ENCODE peak calls at places on chromosomes 16 and 17, in eight cellular contexts. E, F, B, X, D, Z, Q and S are unnamed samples.

GRCh38 chr17:7511108-7511507 is 26.9 kb downstream of the POLR2A start:
- DNase-seq in E (no peak), F (no peak), B (no peak), X (no peak), D (no peak), Z (no peak), Q (no peak), S (no peak)

GRCh38 chr17:75632863-75633483 is at the start of gene SMIM5:
- DNase-seq in E (peak; percentile 93), F (peak; percentile 63), B (peak; percentile 36), X (peak; percentile 91), D (peak; percentile 90), Z (peak; percentile 85), Q (peak; percentile 86), S (peak; percentile 94)

GRCh38 chr16:57470683-57471082 is 8.2 kb downstream of the POLR2C start:
- DNase-seq in E (no peak), F (no peak), B (no peak), X (no peak), D (peak; percentile 62), Z (no peak), Q (peak; percentile 76), S (no peak)

GRCh38 chr17:67376509-67376891 is 581 bp upstream of the PITPNC1 start:
- DNase-seq in E (no peak), F (no peak), B (peak; percentile 37), X (peak; percentile 89), D (peak; percentile 36), Z (no peak), Q (no peak), S (no peak)

GRCh38 chr17:67273900-67274299 is 28.9 kb upstream of the HELZ start:
- DNase-seq in E (no peak), F (no peak), B (no peak), X (no peak), D (no peak), Z (no peak), Q (no peak), S (no peak)

GRCh38 chr17:48389903-48390302 is 40.1 kb downstream of the SKAP1 start:
- DNase-seq in E (no peak), F (no peak), B (no peak), X (no peak), D (no peak), Z (no peak), Q (no peak), S (no peak)

GRCh38 chr17:74214642-74215331 is 1.4 kb downstream of the TTYH2 start:
- DNase-seq in E (no peak), F (no peak), B (no peak), X (no peak), D (no peak), Z (no peak), Q (peak; percentile 54), S (no peak)

GRCh38 chr17:52470553-52470952 is 312.0 kb upstream of the CA10 start:
- DNase-seq in E (no peak), F (no peak), B (no peak), X (no peak), D (no peak), Z (no peak), Q (no peak), S (no peak)

GRCh38 chr16:6918661-6919060 is 414.0 kb upstream of the RBFOX1 start:
- DNase-seq in E (no peak), F (no peak), B (no peak), X (no peak), D (no peak), Z (no peak), Q (no peak), S (no peak)

GRCh38 chr16:3645504-3646347 is 8.8 kb upstream of the DNASE1 start:
- DNase-seq in E (peak; percentile 16), F (no peak), B (no peak), X (peak; percentile 17), D (no peak), Z (no peak), Q (no peak), S (no peak)

GRCh38 chr16:69424935-69425784 is 741 bp downstream of the CYB5B start:
- DNase-seq in E (no peak), F (no peak), B (no peak), X (no peak), D (no peak), Z (no peak), Q (no peak), S (no peak)

GRCh38 chr17:12522336-12522735 is 143.4 kb upstream of the MYOCD start:
- DNase-seq in E (no peak), F (no peak), B (no peak), X (no peak), D (no peak), Z (no peak), Q (no peak), S (no peak)

GRCh38 chr17:1636732-1637285 is 8.2 kb upstream of the SLC43A2 start:
- DNase-seq in E (no peak), F (no peak), B (no peak), X (no peak), D (no peak), Z (no peak), Q (no peak), S (no peak)

GRCh38 chr16:84048306-84048705 is 5.7 kb upstream of the SLC38A8 start:
- DNase-seq in E (no peak), F (no peak), B (no peak), X (no peak), D (no peak), Z (peak; percentile 40), Q (no peak), S (no peak)

GRCh38 chr16:48235556-48236136 is 8.5 kb upstream of the LONP2 start:
- DNase-seq in E (no peak), F (no peak), B (no peak), X (no peak), D (peak; percentile 36), Z (no peak), Q (no peak), S (no peak)

GRCh38 chr16:66510298-66510697 is 39.6 kb downstream of the TK2 start:
- DNase-seq in E (no peak), F (no peak), B (no peak), X (no peak), D (no peak), Z (no peak), Q (no peak), S (no peak)

GRCh38 chr17:57493171-57493570 is 236.8 kb downstream of the MSI2 start:
- DNase-seq in E (peak; percentile 41), F (no peak), B (no peak), X (no peak), D (no peak), Z (no peak), Q (no peak), S (no peak)

GRCh38 chr17:50266384-50267073 is 7.7 kb upstream of the TMEM92 start:
- DNase-seq in E (no peak), F (peak; percentile 60), B (no peak), X (peak; percentile 86), D (peak; percentile 89), Z (peak; percentile 33), Q (no peak), S (no peak)
- TF ChIP-seq CTCF in E (no peak), F (peak; percentile 26), B (peak; percentile 34), X (peak; percentile 35), D (peak; percentile 35), Z (no peak), Q (no peak), S (no peak)

DNA sequence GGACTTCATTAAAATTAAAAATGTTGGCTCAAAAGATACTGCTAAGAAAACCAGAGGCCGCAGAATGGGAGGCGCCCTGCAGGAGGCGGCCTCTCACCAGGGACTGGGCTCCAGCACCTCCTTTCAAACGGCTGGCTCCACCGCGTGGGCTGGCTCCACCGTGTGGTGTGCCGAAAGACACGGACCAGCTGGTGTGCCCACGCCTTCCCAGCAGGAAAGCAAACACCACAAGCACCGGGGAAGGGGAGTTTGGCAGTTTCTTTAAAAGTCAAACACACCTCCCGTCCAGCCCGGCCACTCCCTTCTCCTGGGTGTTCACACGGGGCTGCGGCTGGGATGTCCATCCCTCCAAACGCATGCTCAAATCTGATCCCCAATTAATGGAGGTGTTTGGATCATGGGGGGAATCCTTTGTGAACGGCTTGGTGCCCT is 13.9 kb downstream of the HAGH start:
- DNase-seq in E (no peak), F (peak; percentile 27), B (no peak), X (peak; percentile 74), D (peak; percentile 72), Z (no peak), Q (peak; percentile 62), S (peak; percentile 52)
- TF ChIP-seq CTCF in E (peak; percentile 42), F (peak; percentile 55), B (peak; percentile 44), X (peak; percentile 57), D (peak; percentile 57), Z (peak; percentile 27), Q (peak; percentile 19), S (peak; percentile 35)

DNA sequence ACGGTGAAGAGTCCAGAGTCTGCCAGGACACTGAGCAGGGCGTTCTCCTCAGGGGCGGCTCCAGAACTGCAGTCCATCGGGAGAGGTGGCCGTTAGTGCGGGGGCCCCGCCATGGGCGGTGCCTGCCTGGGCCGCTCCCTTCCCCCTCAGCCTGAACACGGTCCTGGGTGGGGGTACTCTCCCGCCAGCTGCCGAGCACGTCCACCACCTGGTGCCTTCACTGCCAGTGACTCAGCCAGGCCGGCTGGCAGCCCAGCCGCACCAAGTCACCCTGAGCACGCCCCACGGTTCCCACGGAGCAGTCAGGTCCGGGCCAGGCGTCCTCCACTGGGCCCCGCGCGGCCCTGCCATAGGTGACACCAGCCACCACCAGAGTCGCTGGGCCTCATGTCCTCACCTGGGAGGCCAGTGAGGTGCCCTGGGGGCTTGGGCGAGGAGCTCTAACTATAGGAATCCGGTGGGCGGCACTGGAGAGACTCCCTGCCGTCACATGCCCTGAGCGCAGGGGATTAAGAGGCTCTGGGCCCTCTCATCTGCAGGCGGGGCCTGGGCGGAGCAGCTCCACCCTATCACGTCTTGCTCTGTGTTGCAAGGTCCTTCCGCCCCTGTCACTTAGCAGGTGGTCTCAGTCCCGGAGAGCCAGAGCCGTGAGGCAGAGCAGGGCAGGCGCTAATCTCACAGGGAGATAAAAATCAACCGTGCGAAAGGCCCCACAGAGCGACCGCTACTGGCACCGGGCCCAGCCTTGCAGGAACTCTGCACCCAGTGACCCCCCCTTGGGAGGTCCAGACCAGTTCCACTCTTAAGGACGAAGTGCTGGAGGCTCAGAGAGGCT is 14.3 kb downstream of the PIEZO1 start:
- DNase-seq in E (no peak), F (no peak), B (no peak), X (no peak), D (peak; percentile 54), Z (peak; percentile 96), Q (peak; percentile 70), S (no peak)
- TF ChIP-seq CTCF in E (no peak), F (no peak), B (no peak), X (no peak), D (no peak), Z (no peak), Q (no peak), S (no peak)

GRCh38 chr16:50246299-50247122 is 19.8 kb upstream of the ADCY7 start:
- DNase-seq in E (peak; percentile 46), F (no peak), B (no peak), X (no peak), D (no peak), Z (peak; percentile 21), Q (no peak), S (peak; percentile 41)

GRCh38 chr16:50247123-50247905 is 19.0 kb upstream of the ADCY7 start:
- DNase-seq in E (no peak), F (no peak), B (no peak), X (no peak), D (no peak), Z (no peak), Q (no peak), S (no peak)

GRCh38 chr16:50244140-50244503 is 22.2 kb upstream of the ADCY7 start:
- DNase-seq in E (no peak), F (no peak), B (no peak), X (peak; percentile 34), D (peak; percentile 69), Z (no peak), Q (no peak), S (no peak)

GRCh38 chr16:50244504-50245416 is 21.6 kb upstream of the ADCY7 start:
- DNase-seq in E (no peak), F (no peak), B (no peak), X (no peak), D (no peak), Z (no peak), Q (no peak), S (no peak)

GRCh38 chr16:50245417-50246298 is 20.7 kb upstream of the ADCY7 start:
- DNase-seq in E (peak; percentile 90), F (no peak), B (no peak), X (peak; percentile 82), D (peak; percentile 82), Z (peak; percentile 76), Q (no peak), S (peak; percentile 30)
- TF ChIP-seq CTCF in E (peak; percentile 52), F (no peak), B (peak; percentile 38), X (no peak), D (no peak), Z (no peak), Q (peak; percentile 10), S (no peak)